ENCODE peak calls at places on chromosomes 16 and 17, in four cellular contexts. I is bronchial epithelial cell, D is heart left ventricle, E is IMR-90. Q is an unnamed sample. For H3K36me3, the result is how much of the 10 kb centered on the place peaks cover.

GRCh38 chr17:42135664-42136653 is 13.4 kb downstream of the HSPB9 start:
- DNase-seq in D (peak), E (peak), I (peak), Q (no peak)

GRCh38 chr16:70635356-70636016 is 10.9 kb upstream of the IL34 start:
- DNase-seq in I (peak), E (peak), D (peak), Q (no peak)

GRCh38 chr17:51362818-51363598 is 102.7 kb downstream of the UTP18 start:
- DNase-seq in I (peak), E (no peak), D (no peak), Q (no peak)

GRCh38 chr17:77209330-77209748 is 68.6 kb downstream of the SEC14L1 start:
- DNase-seq in D (no peak), E (no peak), I (no peak), Q (no peak)

GRCh38 chr17:75774988-75775668 is 9.5 kb upstream of the UNK start:
- DNase-seq in I (peak), E (peak), D (no peak), Q (no peak)

GRCh38 chr16:84050316-84050715 is 7.7 kb upstream of the SLC38A8 start:
- DNase-seq in D (no peak), I (no peak), E (no peak), Q (no peak)

GRCh38 chr17:9226794-9227135 is 205.5 kb downstream of the NTN1 start:
- DNase-seq in I (no peak), D (peak), E (no peak), Q (no peak)

GRCh38 chr16:2035431-2036199 is 8.9 kb downstream of the NHERF2 start:
- DNase-seq in D (peak), E (peak), I (no peak), Q (no peak)

GRCh38 chr16:3949287-3949686 is 68.8 kb upstream of the CREBBP start:
- DNase-seq in D (peak), E (no peak), I (no peak), Q (no peak)

GRCh38 chr16:610513-611381 is 20.0 kb upstream of the WFIKKN1 start:
- DNase-seq in D (no peak), I (peak), E (no peak), Q (no peak)

GRCh38 chr16:84985079-84986065 is 26.0 kb downstream of the ZDHHC7 start:
- DNase-seq in E (peak), I (peak), D (no peak), Q (no peak)

GRCh38 chr16:50390914-50391700 is 22.3 kb upstream of the BRD7 start:
- DNase-seq in I (no peak), D (no peak), E (no peak), Q (no peak)

GRCh38 chr16:24045641-24046040 is 209.9 kb downstream of the PRKCB start:
- DNase-seq in E (no peak), I (no peak), D (no peak), Q (no peak)

GRCh38 chr16:89821438-89822187 is 5.2 kb upstream of the FANCA start:
- DNase-seq in I (no peak), D (no peak), E (no peak), Q (no peak)

GRCh38 chr16:53058441-53058840 is 3.6 kb downstream of the CHD9 start:
- DNase-seq in D (no peak), I (no peak), E (no peak), Q (no peak)

GRCh38 chr17:10156579-10157488 is 41.6 kb downstream of the GAS7 start:
- DNase-seq in E (no peak), D (peak), I (no peak), Q (no peak)

GRCh38 chr17:36525888-36526287 is 8.8 kb downstream of the MYO19 start:
- DNase-seq in E (no peak), D (no peak), I (no peak), Q (no peak)

GRCh38 chr16:47928008-47928407 is 227.8 kb downstream of the ABCC12 start:
- DNase-seq in I (no peak), D (no peak), E (no peak), Q (no peak)

GRCh38 chr16:81711609-81712329 is 67.3 kb upstream of the PLCG2 start:
- DNase-seq in E (peak), D (no peak), I (peak), Q (peak)

GRCh38 chr17:14471052-14471451 is 170.2 kb downstream of the HS3ST3B1 start:
- DNase-seq in E (peak), I (peak), D (no peak), Q (no peak)

GRCh38 chr17:6098466-6099180 is 28.4 kb downstream of the WSCD1 start:
- DNase-seq in E (no peak), I (no peak), D (peak), Q (no peak)

GRCh38 chr17:72405662-72406230 is 284.9 kb downstream of the SOX9 start:
- DNase-seq in I (no peak), D (no peak), E (no peak), Q (no peak)

DNA sequence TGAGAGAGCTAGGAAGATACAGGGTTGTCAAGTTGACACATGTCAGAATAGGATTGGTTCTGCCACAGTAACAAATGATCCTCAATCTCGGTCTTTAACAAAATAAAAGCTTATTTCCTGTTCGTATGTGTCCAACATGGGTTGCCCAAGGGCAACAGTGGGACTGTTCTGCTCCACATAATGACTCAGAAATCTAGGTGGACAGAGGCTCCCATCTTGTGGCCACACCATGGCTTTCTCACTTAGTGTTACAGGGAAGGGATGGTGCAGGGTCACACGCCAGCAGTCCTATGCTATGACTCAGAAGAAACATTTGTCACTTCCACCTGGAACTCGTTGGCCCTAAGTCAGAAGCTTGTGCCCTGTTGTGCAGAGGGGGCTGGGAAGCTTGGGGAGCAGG is 364.9 kb downstream of the SNX29 start:
- DNase-seq in D (no peak), E (peak), I (peak), Q (peak)
- TF ChIP-seq CTCF in D (peak), E (peak), I (no peak), Q (peak)

GRCh38 chr16:71746442-71747046 is 22.0 kb upstream of the PHLPP2 start:
- DNase-seq in D (no peak), E (peak), I (peak), Q (no peak)
- H3K36me3 ChIP-seq in D (half or more), E (half or more), I (under half), Q (under half)

GRCh38 chr16:68113765-68114240 is 28.6 kb downstream of the NFATC3 start:
- DNase-seq in D (no peak), I (no peak), E (no peak), Q (no peak)

GRCh38 chr16:68116256-68116853 is 31.2 kb downstream of the NFATC3 start:
- DNase-seq in E (peak), I (peak), D (no peak), Q (no peak)

GRCh38 chr16:68117884-68118283 is 32.7 kb downstream of the NFATC3 start:
- DNase-seq in I (no peak), D (no peak), E (no peak), Q (no peak)

GRCh38 chr16:68113059-68113757 is 28.0 kb downstream of the NFATC3 start:
- DNase-seq in I (no peak), E (no peak), D (no peak), Q (no peak)

DNA sequence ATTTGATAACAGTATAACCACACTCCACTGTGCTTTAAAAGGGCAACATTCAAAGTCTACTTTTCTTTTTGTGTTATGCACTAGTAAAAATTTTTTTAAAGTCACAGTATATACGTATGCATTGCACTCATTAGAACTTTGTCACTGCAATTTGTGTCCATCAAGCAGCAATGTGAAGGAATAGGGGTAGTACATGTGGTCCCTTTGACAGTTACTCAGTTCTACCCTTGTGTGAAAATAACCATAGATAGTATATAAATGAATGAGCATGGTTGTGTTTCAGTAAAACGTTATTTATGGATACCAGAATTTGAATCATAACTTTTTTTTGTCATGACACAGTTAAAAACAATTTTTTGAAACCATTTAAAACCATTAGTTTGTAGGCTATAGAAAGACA is 30.7 kb downstream of the NFATC3 start:
- DNase-seq in E (no peak), D (no peak), I (no peak), Q (no peak)
- H3K4me3 ChIP-seq in E (no peak), D (no peak), I (no peak), Q (no peak)

GRCh38 chr16:88506723-88507122 is 53.6 kb downstream of the ZFPM1 start:
- DNase-seq in D (no peak), I (no peak), E (no peak), Q (no peak)

GRCh38 chr16:88504489-88505404 is 51.7 kb downstream of the ZFPM1 start:
- DNase-seq in E (no peak), D (no peak), I (no peak), Q (no peak)

GRCh38 chr16:88507231-88507743 is 54.2 kb downstream of the ZFPM1 start:
- DNase-seq in I (peak), E (no peak), D (no peak), Q (no peak)

GRCh38 chr16:88503771-88504488 is 50.9 kb downstream of the ZFPM1 start:
- DNase-seq in I (no peak), D (no peak), E (no peak), Q (no peak)

GRCh38 chr16:88505405-88506082 is 52.5 kb downstream of the ZFPM1 start:
- DNase-seq in E (no peak), I (peak), D (peak), Q (no peak)
- TF ChIP-seq CTCF in E (peak), I (peak), D (peak), Q (peak)

Q was measured in kidney epithelial cell.